ENCODE peak calls at places on chromosomes 7 and 10, in six cellular contexts. One of them, this sample, is unnamed.

GRCh38 chr7:90850516-90850915 is 254.4 kb downstream of the CDK14 start:
- DNase-seq in transverse colon: no peak
- DNase-seq in heart left ventricle: no peak
- DNase-seq in stomach: no peak
- DNase-seq in prostate gland: no peak
- DNase-seq in NB4: no peak
- DNase-seq in this sample: no peak

GRCh38 chr7:106959753-106960152 is 84.8 kb upstream of the PRKAR2B start:
- DNase-seq in transverse colon: no peak
- DNase-seq in heart left ventricle: no peak
- DNase-seq in stomach: no peak
- DNase-seq in prostate gland: no peak
- DNase-seq in NB4: no peak
- DNase-seq in this sample: no peak

GRCh38 chr7:47153076-47153475 is 428.8 kb downstream of the TNS3 start:
- DNase-seq in transverse colon: no peak
- DNase-seq in heart left ventricle: no peak
- DNase-seq in stomach: no peak
- DNase-seq in prostate gland: peak
- DNase-seq in NB4: peak
- DNase-seq in this sample: peak

GRCh38 chr7:71466448-71467145 is 334.7 kb downstream of the GALNT17 start:
- DNase-seq in transverse colon: no peak
- DNase-seq in heart left ventricle: no peak
- DNase-seq in stomach: no peak
- DNase-seq in prostate gland: no peak
- DNase-seq in NB4: no peak
- DNase-seq in this sample: no peak

GRCh38 chr7:91993976-91994375 is 53.3 kb downstream of the AKAP9 start:
- DNase-seq in transverse colon: no peak
- DNase-seq in heart left ventricle: no peak
- DNase-seq in stomach: no peak
- DNase-seq in prostate gland: no peak
- DNase-seq in NB4: peak
- DNase-seq in this sample: no peak

GRCh38 chr10:95391570-95392249 is 100.9 kb upstream of the PDLIM1 start:
- DNase-seq in transverse colon: no peak
- DNase-seq in heart left ventricle: no peak
- DNase-seq in stomach: no peak
- DNase-seq in prostate gland: no peak
- DNase-seq in NB4: peak
- DNase-seq in this sample: no peak

GRCh38 chr10:52486840-52487611 is 172.9 kb downstream of the DKK1 start:
- DNase-seq in transverse colon: no peak
- DNase-seq in heart left ventricle: no peak
- DNase-seq in stomach: no peak
- DNase-seq in prostate gland: no peak
- DNase-seq in NB4: no peak
- DNase-seq in this sample: no peak

GRCh38 chr7:6035686-6036085 is 4.5 kb downstream of the ANKRD61 start:
- DNase-seq in transverse colon: no peak
- DNase-seq in heart left ventricle: no peak
- DNase-seq in stomach: no peak
- DNase-seq in prostate gland: no peak
- DNase-seq in NB4: no peak
- DNase-seq in this sample: no peak

GRCh38 chr7:73909996-73910395 is 49.0 kb downstream of the TMEM270 start:
- DNase-seq in transverse colon: no peak
- DNase-seq in heart left ventricle: no peak
- DNase-seq in stomach: peak
- DNase-seq in prostate gland: no peak
- DNase-seq in NB4: no peak
- DNase-seq in this sample: no peak

GRCh38 chr10:133067152-133068090 is 20.3 kb upstream of the ADGRA1 start:
- DNase-seq in transverse colon: no peak
- DNase-seq in heart left ventricle: no peak
- DNase-seq in stomach: no peak
- DNase-seq in prostate gland: no peak
- DNase-seq in NB4: no peak
- DNase-seq in this sample: no peak

GRCh38 chr7:107264723-107265122 is 95.9 kb downstream of the HBP1 start:
- DNase-seq in transverse colon: no peak
- DNase-seq in heart left ventricle: no peak
- DNase-seq in stomach: no peak
- DNase-seq in prostate gland: no peak
- DNase-seq in NB4: no peak
- DNase-seq in this sample: no peak

GRCh38 chr7:100626530-100627237 is 14.3 kb downstream of the MOSPD3 start:
- DNase-seq in transverse colon: peak
- DNase-seq in heart left ventricle: peak
- DNase-seq in stomach: peak
- DNase-seq in prostate gland: peak
- DNase-seq in NB4: peak
- DNase-seq in this sample: peak

GRCh38 chr10:116270691-116271592 is 2.1 kb downstream of the GFRA1 start:
- DNase-seq in transverse colon: no peak
- DNase-seq in heart left ventricle: peak
- DNase-seq in stomach: no peak
- DNase-seq in prostate gland: no peak
- DNase-seq in NB4: no peak
- DNase-seq in this sample: peak

GRCh38 chr7:65976659-65977196 is 5.3 kb downstream of the GUSB start:
- DNase-seq in transverse colon: no peak
- DNase-seq in heart left ventricle: no peak
- DNase-seq in stomach: no peak
- DNase-seq in prostate gland: no peak
- DNase-seq in NB4: no peak
- DNase-seq in this sample: no peak

GRCh38 chr7:35430547-35431153 is 176.8 kb upstream of the TBX20 start:
- DNase-seq in transverse colon: no peak
- DNase-seq in heart left ventricle: no peak
- DNase-seq in stomach: no peak
- DNase-seq in prostate gland: no peak
- DNase-seq in NB4: peak
- DNase-seq in this sample: no peak

GRCh38 chr7:50379082-50379481 is 71.1 kb downstream of the FIGNL1 start:
- DNase-seq in transverse colon: no peak
- DNase-seq in heart left ventricle: no peak
- DNase-seq in stomach: no peak
- DNase-seq in prostate gland: peak
- DNase-seq in NB4: no peak
- DNase-seq in this sample: no peak

GRCh38 chr7:54814401-54814800 is 55.4 kb upstream of the SEC61G start:
- DNase-seq in transverse colon: no peak
- DNase-seq in heart left ventricle: no peak
- DNase-seq in stomach: no peak
- DNase-seq in prostate gland: no peak
- DNase-seq in NB4: no peak
- DNase-seq in this sample: no peak

GRCh38 chr10:122348512-122348911 is 26.0 kb upstream of the PLEKHA1 start:
- DNase-seq in transverse colon: no peak
- DNase-seq in heart left ventricle: no peak
- DNase-seq in stomach: no peak
- DNase-seq in prostate gland: no peak
- DNase-seq in NB4: no peak
- DNase-seq in this sample: no peak

GRCh38 chr10:30432631-30433285 is 1.2 kb upstream of the MAP3K8 start:
- DNase-seq in transverse colon: peak
- DNase-seq in heart left ventricle: peak
- DNase-seq in stomach: no peak
- DNase-seq in prostate gland: no peak
- DNase-seq in NB4: no peak
- DNase-seq in this sample: no peak

GRCh38 chr10:78805176-78805575 is 263.6 kb upstream of the ZMIZ1 start:
- DNase-seq in transverse colon: peak
- DNase-seq in heart left ventricle: peak
- DNase-seq in stomach: peak
- DNase-seq in prostate gland: peak
- DNase-seq in NB4: no peak
- DNase-seq in this sample: peak

GRCh38 chr7:20543565-20543964 is 71.9 kb upstream of the ABCB5 start:
- DNase-seq in transverse colon: no peak
- DNase-seq in heart left ventricle: no peak
- DNase-seq in stomach: no peak
- DNase-seq in prostate gland: no peak
- DNase-seq in NB4: no peak
- DNase-seq in this sample: no peak

GRCh38 chr10:98446121-98446655 is 547 bp downstream of the HPS1 start:
- DNase-seq in transverse colon: peak
- DNase-seq in heart left ventricle: peak
- DNase-seq in stomach: peak
- DNase-seq in prostate gland: no peak
- DNase-seq in NB4: peak
- DNase-seq in this sample: peak

GRCh38 chr10:42953684-42954674 is 122.9 kb upstream of the RET start:
- DNase-seq in transverse colon: no peak
- DNase-seq in heart left ventricle: no peak
- DNase-seq in stomach: peak
- DNase-seq in prostate gland: no peak
- DNase-seq in NB4: no peak
- DNase-seq in this sample: peak

GRCh38 chr7:45687185-45687560 is 113.0 kb downstream of the ADCY1 start:
- DNase-seq in transverse colon: no peak
- DNase-seq in heart left ventricle: no peak
- DNase-seq in stomach: no peak
- DNase-seq in prostate gland: no peak
- DNase-seq in NB4: no peak
- DNase-seq in this sample: no peak

GRCh38 chr7:139358541-139359365 is 941 bp upstream of the LUC7L2 start:
- DNase-seq in transverse colon: peak
- DNase-seq in heart left ventricle: no peak
- DNase-seq in stomach: no peak
- DNase-seq in prostate gland: peak
- DNase-seq in NB4: peak
- DNase-seq in this sample: no peak

GRCh38 chr7:24756545-24756988 is 697 bp downstream of the GSDME start:
- DNase-seq in transverse colon: no peak
- DNase-seq in heart left ventricle: peak
- DNase-seq in stomach: no peak
- DNase-seq in prostate gland: no peak
- DNase-seq in NB4: no peak
- DNase-seq in this sample: no peak

GRCh38 chr7:69738396-69738889 is 140.2 kb downstream of the AUTS2 start:
- DNase-seq in transverse colon: no peak
- DNase-seq in heart left ventricle: no peak
- DNase-seq in stomach: no peak
- DNase-seq in prostate gland: no peak
- DNase-seq in NB4: peak
- DNase-seq in this sample: no peak

GRCh38 chr10:124611738-124612137 is 132.4 kb downstream of the FAM53B start:
- DNase-seq in transverse colon: peak
- DNase-seq in heart left ventricle: no peak
- DNase-seq in stomach: peak
- DNase-seq in prostate gland: no peak
- DNase-seq in NB4: peak
- DNase-seq in this sample: no peak
- TF ChIP-seq CTCF in transverse colon: no peak
- TF ChIP-seq CTCF in heart left ventricle: no peak
- TF ChIP-seq CTCF in stomach: no peak
- TF ChIP-seq CTCF in prostate gland: no peak
- TF ChIP-seq CTCF in NB4: no peak
- TF ChIP-seq CTCF in this sample: no peak

GRCh38 chr10:653991-654646 is 35.3 kb downstream of the DIP2C start:
- DNase-seq in transverse colon: peak
- DNase-seq in heart left ventricle: no peak
- DNase-seq in stomach: peak
- DNase-seq in prostate gland: no peak
- DNase-seq in NB4: no peak
- DNase-seq in this sample: no peak
- H3K4me3 ChIP-seq in transverse colon: no peak
- H3K4me3 ChIP-seq in heart left ventricle: no peak
- H3K4me3 ChIP-seq in stomach: peak
- H3K4me3 ChIP-seq in prostate gland: no peak
- H3K4me3 ChIP-seq in NB4: no peak
- H3K4me3 ChIP-seq in this sample: no peak

DNA sequence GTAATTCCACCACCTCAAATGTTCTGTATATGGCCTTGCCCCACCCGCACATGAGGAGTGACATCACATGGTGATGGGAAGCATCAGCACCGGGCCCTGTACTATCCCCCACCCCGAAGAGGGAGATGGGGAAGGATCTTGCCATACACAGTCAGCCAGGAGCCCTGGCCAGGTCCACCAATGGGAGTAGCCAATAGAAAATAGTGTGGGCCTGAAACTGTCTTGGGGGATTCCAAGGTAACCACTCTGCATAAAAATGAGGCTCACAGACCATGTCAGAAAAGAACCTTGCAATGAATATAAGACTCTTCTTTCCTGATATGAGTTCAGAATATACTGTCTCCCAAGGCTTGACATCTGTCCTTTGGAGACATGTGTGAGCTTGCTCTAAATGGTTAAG is 51.1 kb downstream of the ADRB1 start:
- DNase-seq in transverse colon: no peak
- DNase-seq in heart left ventricle: no peak
- DNase-seq in stomach: no peak
- DNase-seq in prostate gland: no peak
- DNase-seq in NB4: no peak
- DNase-seq in this sample: no peak
- TF ChIP-seq POLR2A in transverse colon: no peak
- TF ChIP-seq POLR2A in heart left ventricle: no peak
- TF ChIP-seq POLR2A in stomach: no peak
- TF ChIP-seq POLR2A in prostate gland: no peak
- TF ChIP-seq POLR2A in NB4: no peak
- TF ChIP-seq POLR2A in this sample: no peak

GRCh38 chr10:82164333-82164732 is 289.3 kb downstream of the NRG3 start:
- DNase-seq in transverse colon: no peak
- DNase-seq in heart left ventricle: no peak
- DNase-seq in stomach: no peak
- DNase-seq in prostate gland: no peak
- DNase-seq in NB4: no peak
- DNase-seq in this sample: no peak

GRCh38 chr10:82162549-82163210 is 287.7 kb downstream of the NRG3 start:
- DNase-seq in transverse colon: no peak
- DNase-seq in heart left ventricle: no peak
- DNase-seq in stomach: no peak
- DNase-seq in prostate gland: no peak
- DNase-seq in NB4: no peak
- DNase-seq in this sample: no peak

GRCh38 chr10:82161264-82161663 is 286.3 kb downstream of the NRG3 start:
- DNase-seq in transverse colon: no peak
- DNase-seq in heart left ventricle: no peak
- DNase-seq in stomach: no peak
- DNase-seq in prostate gland: no peak
- DNase-seq in NB4: no peak
- DNase-seq in this sample: no peak

DNA sequence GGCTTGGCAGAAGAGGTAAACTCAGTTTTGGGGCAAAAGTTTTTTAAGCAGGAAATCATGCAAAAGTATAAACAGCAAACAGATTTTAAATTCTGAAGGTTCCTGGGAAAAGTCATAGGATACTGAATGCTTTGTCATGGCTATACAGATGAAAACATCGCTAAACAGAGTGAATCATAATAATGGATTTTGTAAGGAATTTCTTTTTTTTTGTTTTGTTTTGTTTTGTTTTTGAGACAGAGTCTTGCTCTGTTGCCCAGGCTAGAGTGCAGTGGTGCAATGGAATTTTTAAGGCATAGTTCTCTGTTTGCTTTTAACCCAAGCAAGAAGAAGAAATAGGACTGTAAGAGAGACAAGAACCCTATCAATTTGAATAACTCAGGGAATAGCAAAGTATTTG is 285.3 kb downstream of the NRG3 start:
- DNase-seq in transverse colon: no peak
- DNase-seq in heart left ventricle: no peak
- DNase-seq in stomach: no peak
- DNase-seq in prostate gland: no peak
- DNase-seq in NB4: no peak
- DNase-seq in this sample: no peak
- TF ChIP-seq CTCF in transverse colon: no peak
- TF ChIP-seq CTCF in heart left ventricle: no peak
- TF ChIP-seq CTCF in stomach: no peak
- TF ChIP-seq CTCF in prostate gland: no peak
- TF ChIP-seq CTCF in NB4: no peak
- TF ChIP-seq CTCF in this sample: no peak